ENCODE peak calls at places on chromosomes 13 and 19, in four cellular contexts. H is AG08395, M is body of pancreas, P is uterus. V is an unnamed sample.

GRCh38 chr19:33071887-33072286 is 7.2 kb upstream of the RHPN2 start:
- DNase-seq in H (no peak), M (no peak), P (no peak), V (no peak)

GRCh38 chr19:1416014-1416841 is 8.8 kb downstream of the DAZAP1 start:
- DNase-seq in H (no peak), M (peak), P (no peak), V (no peak)

GRCh38 chr19:30326076-30326710 is 46.0 kb upstream of the ZNF536 start:
- DNase-seq in H (no peak), M (no peak), P (peak), V (no peak)

GRCh38 chr19:33720691-33721682 is 75.7 kb upstream of the KCTD15 start:
- DNase-seq in H (no peak), M (no peak), P (no peak), V (no peak)

GRCh38 chr13:110689711-110690110 is 16.2 kb downstream of the CARS2 start:
- DNase-seq in H (no peak), M (no peak), P (no peak), V (no peak)

GRCh38 chr19:1882089-1882785 is 3.1 kb downstream of the ABHD17A start:
- DNase-seq in H (no peak), M (no peak), P (no peak), V (no peak)

GRCh38 chr13:110396913-110397379 is 89.9 kb downstream of the COL4A2 start:
- DNase-seq in H (peak), M (peak), P (peak), V (no peak)

GRCh38 chr13:111857846-111858560 is 208.9 kb upstream of the SOX1 start:
- DNase-seq in H (no peak), M (no peak), P (no peak), V (no peak)

GRCh38 chr13:113996081-113996911 is 22.4 kb upstream of the C13orf46 start:
- DNase-seq in H (no peak), M (peak), P (no peak), V (no peak)